ENCODE peak calls at places on chromosome 21, in eight cellular contexts. W is esophagus squamous epithelium, E is right lobe of liver, V is astrocyte of the spinal cord, C is mesothelial cell of epicardium, D is GM10248, G is NB4, R is RWPE1. Q is an unnamed sample.

GRCh38 chr21:27023186-27023585 is 56.3 kb upstream of the ADAMTS5 start:
- DNase-seq in D (no peak), R (no peak), G (no peak), V (no peak), C (no peak), W (no peak), E (no peak), Q (no peak)

GRCh38 chr21:39674794-39675193 is 62.1 kb downstream of the B3GALT5 start:
- DNase-seq in E (no peak), D (no peak), R (no peak), W (no peak), G (no peak), V (no peak), C (no peak), Q (no peak)

GRCh38 chr21:44919913-44920693 is 596 bp downstream of the ITGB2 start:
- DNase-seq in V (no peak), E (peak), C (no peak), G (peak), R (no peak), D (no peak), W (no peak), Q (peak)

GRCh38 chr21:41369105-41369914 is 7.5 kb downstream of the MX2 start:
- DNase-seq in E (peak), V (no peak), D (peak), R (no peak), W (no peak), G (peak), C (peak), Q (no peak)

GRCh38 chr21:34743831-34744230 is 75.0 kb downstream of the CLIC6 start:
- DNase-seq in G (no peak), E (no peak), R (peak), W (no peak), V (peak), D (no peak), C (no peak), Q (no peak)

GRCh38 chr21:42615924-42616323 is 37.5 kb upstream of the PDE9A start:
- DNase-seq in V (no peak), C (no peak), E (no peak), R (no peak), D (no peak), W (no peak), G (no peak), Q (no peak)

GRCh38 chr21:16741228-16741665 is 771.6 kb upstream of the CXADR start:
- DNase-seq in G (no peak), C (no peak), R (no peak), W (no peak), E (no peak), V (peak), D (no peak), Q (no peak)

GRCh38 chr21:15688809-15689208 is 41.0 kb upstream of the USP25 start:
- DNase-seq in D (no peak), C (no peak), W (no peak), R (no peak), V (no peak), E (no peak), G (peak), Q (no peak)

GRCh38 chr21:39014751-39015150 is 168.5 kb downstream of the PSMG1 start:
- DNase-seq in V (peak), G (peak), D (no peak), C (no peak), E (no peak), W (no peak), R (peak), Q (no peak)

GRCh38 chr21:44710294-44710665 is 1.1 kb downstream of the TSPEAR start:
- DNase-seq in C (no peak), E (no peak), V (no peak), G (no peak), D (no peak), R (no peak), W (no peak), Q (no peak)

GRCh38 chr21:26846036-26846931 is 1.1 kb upstream of the ADAMTS1 start:
- DNase-seq in G (no peak), E (peak), W (no peak), D (no peak), V (peak), R (peak), C (peak), Q (no peak)

GRCh38 chr21:42518216-42518615 is 4.6 kb downstream of the SLC37A1 start:
- DNase-seq in E (no peak), C (no peak), D (no peak), W (no peak), V (peak), R (no peak), G (no peak), Q (no peak)

GRCh38 chr21:16280731-16281130 is 550.9 kb downstream of the USP25 start:
- DNase-seq in W (no peak), D (no peak), V (no peak), G (no peak), R (no peak), C (no peak), E (no peak), Q (no peak)

GRCh38 chr21:26388731-26389231 is 184.3 kb downstream of the CYYR1 start:
- DNase-seq in E (no peak), C (no peak), R (peak), W (no peak), G (no peak), D (no peak), V (peak), Q (no peak)

GRCh38 chr21:22842875-22843274 is 1844.7 kb downstream of the NCAM2 start:
- DNase-seq in D (no peak), V (no peak), E (no peak), G (no peak), W (no peak), R (no peak), C (no peak), Q (no peak)

GRCh38 chr21:42221581-42222345 is 2.8 kb downstream of the ABCG1 start:
- DNase-seq in D (no peak), R (no peak), V (peak), G (no peak), E (no peak), W (no peak), C (no peak), Q (no peak)

GRCh38 chr21:35136586-35137254 is 87.6 kb upstream of the RUNX1 start:
- DNase-seq in V (peak), R (peak), C (no peak), G (no peak), E (no peak), D (no peak), W (no peak), Q (no peak)

GRCh38 chr21:40386301-40386911 is 460.6 kb downstream of the DSCAM start:
- DNase-seq in V (peak), R (peak), C (peak), E (peak), W (no peak), G (peak), D (no peak), Q (no peak)

GRCh38 chr21:39669485-39669884 is 56.7 kb downstream of the B3GALT5 start:
- DNase-seq in E (no peak), G (no peak), W (no peak), D (no peak), R (no peak), C (no peak), V (no peak), Q (no peak)

DNA sequence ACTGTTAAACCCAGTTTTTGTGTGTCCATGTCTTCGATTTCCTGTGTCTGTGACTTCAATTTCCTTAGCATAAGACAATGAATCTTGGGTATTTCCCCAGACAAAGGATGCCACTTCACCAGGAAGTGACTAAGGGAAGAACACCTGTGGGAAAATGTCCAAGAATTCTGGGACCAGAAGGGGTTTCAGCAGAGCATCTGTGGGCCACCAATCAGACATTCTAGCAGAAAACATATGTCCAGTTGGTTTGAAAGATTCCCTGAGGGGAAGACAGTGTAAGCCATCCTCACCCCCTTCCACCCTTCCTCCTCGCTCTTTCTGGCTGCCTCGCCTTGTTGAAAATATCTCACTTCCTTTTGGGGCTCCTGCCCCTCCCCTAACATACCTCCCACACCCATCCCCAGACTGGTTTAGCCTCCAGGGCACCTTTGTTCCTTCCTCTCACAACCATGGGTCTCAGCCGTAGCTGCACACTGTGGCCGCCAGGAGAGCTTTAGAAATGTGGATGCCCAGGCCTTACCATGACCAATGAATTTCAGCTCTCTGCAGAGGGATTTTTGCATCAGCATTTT is 25.5 kb upstream of the IFNAR1 start:
- DNase-seq in D (peak), E (no peak), C (no peak), V (no peak), G (peak), W (no peak), R (peak), Q (peak)
- TF ChIP-seq CTCF in D (no peak), E (no peak), C (no peak), V (no peak), G (no peak), W (no peak), R (no peak), Q (peak)

DNA sequence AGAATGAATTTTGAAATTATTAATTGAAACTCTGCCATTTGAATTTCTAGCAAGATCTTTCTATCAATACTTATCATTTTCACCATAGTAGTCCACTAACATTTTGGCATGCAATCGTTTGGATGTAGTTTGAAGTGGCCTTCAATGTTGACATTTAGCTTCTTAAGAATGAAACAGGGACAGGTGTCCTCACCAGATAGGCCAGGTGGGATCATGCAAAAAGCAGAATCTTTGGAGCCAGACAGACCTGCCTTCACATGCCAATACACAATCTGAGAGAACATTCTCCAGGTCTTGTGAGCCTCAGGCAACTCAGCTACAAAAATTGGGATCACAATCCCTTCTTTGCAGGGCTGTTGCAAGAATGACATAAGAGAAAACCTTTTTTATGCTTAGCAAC is 18.3 kb upstream of the HSPA13 start:
- DNase-seq in G (no peak), W (no peak), R (no peak), E (no peak), V (no peak), C (no peak), D (no peak), Q (no peak)
- TF ChIP-seq CTCF in G (no peak), W (no peak), R (no peak), E (no peak), V (no peak), C (no peak), D (no peak), Q (no peak)

GRCh38 chr21:32467291-32467690 is 54.8 kb downstream of the EVA1C start:
- DNase-seq in C (no peak), G (no peak), D (no peak), V (no peak), E (no peak), R (no peak), W (no peak), Q (no peak)
- TF ChIP-seq CTCF in C (no peak), G (no peak), D (no peak), V (no peak), E (no peak), R (no peak), W (no peak), Q (no peak)

GRCh38 chr21:36936361-36937135 is 29.9 kb downstream of the HLCS start:
- DNase-seq in R (no peak), E (no peak), V (no peak), G (no peak), W (no peak), C (no peak), D (no peak), Q (no peak)
- TF ChIP-seq CTCF in R (no peak), E (no peak), V (no peak), G (no peak), W (no peak), C (no peak), D (no peak), Q (no peak)

DNA sequence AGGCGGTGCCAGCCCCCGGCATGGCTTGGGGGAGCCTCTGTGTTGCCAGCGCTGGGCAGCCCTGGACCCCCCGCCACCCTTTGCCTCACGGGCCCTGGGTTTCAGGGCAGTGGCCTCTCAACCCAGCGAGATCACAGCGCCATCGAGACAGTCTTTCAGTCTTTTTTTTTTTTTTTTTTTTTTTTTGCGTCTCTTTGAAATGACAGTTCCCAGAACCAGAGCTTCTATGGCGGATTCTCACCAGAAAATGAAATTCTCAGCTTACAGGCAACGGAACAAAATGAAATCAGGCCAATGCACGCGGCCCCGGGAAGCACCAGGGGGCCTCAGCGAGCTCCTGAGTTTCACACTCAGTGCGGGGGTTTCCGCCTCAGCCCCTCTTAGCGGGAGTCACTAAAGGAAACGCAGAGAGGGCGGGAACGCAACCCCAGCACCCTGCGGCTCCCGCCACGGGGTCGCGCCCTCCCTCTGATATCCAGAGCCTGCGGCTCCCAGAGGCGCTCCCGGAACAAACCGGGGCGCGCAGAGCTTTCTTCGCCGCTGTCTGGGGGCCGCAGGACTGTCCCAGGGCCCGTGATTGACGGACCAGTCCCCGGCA is 8.0 kb upstream of the COL6A1 start:
- DNase-seq in C (no peak), R (peak), G (peak), W (no peak), V (peak), E (no peak), D (peak), Q (peak)
- TF ChIP-seq CTCF in C (peak), R (peak), G (peak), W (peak), V (peak), E (peak), D (peak), Q (peak)

DNA sequence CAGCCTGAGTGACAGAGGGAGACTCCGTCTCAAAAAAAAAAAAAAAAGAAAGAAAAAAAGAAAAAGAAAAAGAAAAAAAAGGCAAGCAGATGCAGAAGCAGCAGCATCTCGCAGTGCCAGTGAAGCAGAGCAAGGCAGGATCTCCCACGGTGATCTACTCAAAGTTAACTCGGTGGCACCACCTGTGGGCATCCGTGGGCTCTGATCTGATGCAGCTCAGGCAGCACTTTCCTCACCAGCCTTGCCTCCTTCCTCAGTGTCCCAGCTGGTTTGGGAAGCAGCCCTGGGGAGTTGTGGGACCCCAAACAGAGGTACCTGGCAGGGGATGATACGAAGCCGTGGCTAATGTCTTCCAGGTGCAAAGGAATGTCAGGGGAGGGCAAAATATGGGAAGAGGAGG is 104.3 kb upstream of the KRTAP19-8 start:
- DNase-seq in R (no peak), D (no peak), G (peak), C (no peak), W (no peak), V (no peak), E (no peak), Q (peak)
- TF ChIP-seq CTCF in R (no peak), D (peak), G (peak), C (no peak), W (no peak), V (no peak), E (no peak), Q (peak)

GRCh38 chr21:29433366-29434059 is 134.8 kb downstream of the BACH1 start:
- DNase-seq in R (no peak), G (no peak), D (no peak), W (no peak), V (peak), E (no peak), C (no peak), Q (no peak)
- TF ChIP-seq CTCF in R (no peak), G (no peak), D (no peak), W (no peak), V (no peak), E (no peak), C (no peak), Q (no peak)

DNA sequence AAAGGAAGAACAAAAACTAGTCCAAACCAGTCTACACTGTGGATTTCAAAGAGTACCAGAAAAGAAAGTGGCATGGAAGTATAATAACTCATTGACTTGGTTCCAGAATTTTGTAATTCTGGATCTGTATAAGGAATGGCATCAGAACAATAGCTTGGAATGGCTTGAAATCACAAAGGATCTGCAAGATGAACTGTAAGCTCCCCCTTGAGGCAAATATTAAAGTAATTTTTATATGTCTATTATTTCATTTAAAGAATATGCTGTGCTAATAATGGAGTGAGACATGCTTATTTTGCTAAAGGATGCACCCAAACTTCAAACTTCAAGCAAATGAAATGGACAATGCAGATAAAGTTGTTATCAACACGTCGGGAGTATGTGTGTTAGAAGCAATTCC is 21.3 kb downstream of the CHODL start:
- DNase-seq in G (no peak), D (no peak), C (no peak), V (no peak), E (no peak), R (no peak), W (no peak), Q (no peak)
- TF ChIP-seq CTCF in G (no peak), D (no peak), C (no peak), V (no peak), E (no peak), R (no peak), W (no peak), Q (no peak)

GRCh38 chr21:36141513-36141925 is 6.6 kb downstream of the CBR3 start:
- DNase-seq in C (peak), R (peak), G (peak), E (peak), V (peak), W (peak), D (peak), Q (peak)
- TF ChIP-seq CTCF in C (peak), R (peak), G (peak), E (peak), V (peak), W (peak), D (peak), Q (peak)

DNA sequence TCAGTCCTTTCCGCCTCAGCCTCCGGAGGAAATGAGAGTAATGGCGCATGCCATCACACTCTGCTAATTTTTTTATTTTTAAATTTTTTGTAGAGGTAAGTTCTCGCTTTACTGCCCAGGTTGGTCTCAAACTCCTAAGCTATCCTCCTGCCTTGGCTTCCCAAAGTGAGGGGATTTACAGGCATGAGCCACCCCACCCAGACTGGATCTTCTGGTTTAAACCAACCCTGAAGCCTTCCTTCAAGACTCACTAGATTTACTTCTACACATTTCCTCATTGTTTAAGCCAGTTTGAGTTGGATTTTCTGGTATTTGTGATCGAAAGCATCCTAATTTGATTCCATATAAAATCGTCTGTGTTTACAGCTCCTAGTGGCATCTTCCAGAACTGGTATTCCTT is 23.1 kb upstream of the SCAF4 start:
- DNase-seq in R (no peak), V (no peak), C (no peak), D (no peak), E (no peak), W (no peak), G (no peak), Q (no peak)
- TF ChIP-seq CTCF in R (no peak), V (no peak), C (no peak), D (no peak), E (no peak), W (no peak), G (no peak), Q (no peak)